ENCODE peak calls at places on chromosome 1, in eight cellular contexts. One of them, this sample, is unnamed.

GRCh38 chr1:205510951-205511330 is 6.5 kb downstream of the CDK18 start:
- DNase-seq in GM12865: no peak
- DNase-seq in EH: no peak
- DNase-seq in anterior cingulate cortex: no peak
- DNase-seq in uterus: no peak
- DNase-seq in C1 segment of cervical spinal cord: no peak
- DNase-seq in activated CD4-positive, alpha-beta T cell treated with anti-CD3 and anti-CD28 coated beads, Interleukin-2, amount 50 U/mL, for 24 hours: no peak
- DNase-seq in heart left ventricle: no peak
- DNase-seq in this sample: no peak

GRCh38 chr1:244381887-244382565 is 69.7 kb downstream of the ADSS2 start:
- DNase-seq in uterus: no peak
- DNase-seq in GM12865: no peak
- DNase-seq in EH: peak
- DNase-seq in anterior cingulate cortex: no peak
- DNase-seq in heart left ventricle: no peak
- DNase-seq in C1 segment of cervical spinal cord: no peak
- DNase-seq in activated CD4-positive, alpha-beta T cell treated with anti-CD3 and anti-CD28 coated beads, Interleukin-2, amount 50 U/mL, for 24 hours: no peak
- DNase-seq in this sample: no peak

GRCh38 chr1:16090076-16090826 is 16.8 kb upstream of the FAM131C start:
- DNase-seq in C1 segment of cervical spinal cord: no peak
- DNase-seq in anterior cingulate cortex: no peak
- DNase-seq in heart left ventricle: no peak
- DNase-seq in GM12865: no peak
- DNase-seq in EH: no peak
- DNase-seq in activated CD4-positive, alpha-beta T cell treated with anti-CD3 and anti-CD28 coated beads, Interleukin-2, amount 50 U/mL, for 24 hours: no peak
- DNase-seq in uterus: no peak
- DNase-seq in this sample: no peak

GRCh38 chr1:150192012-150192411 is 42.3 kb downstream of the PLEKHO1 start:
- DNase-seq in activated CD4-positive, alpha-beta T cell treated with anti-CD3 and anti-CD28 coated beads, Interleukin-2, amount 50 U/mL, for 24 hours: no peak
- DNase-seq in anterior cingulate cortex: no peak
- DNase-seq in uterus: no peak
- DNase-seq in GM12865: no peak
- DNase-seq in heart left ventricle: no peak
- DNase-seq in EH: peak
- DNase-seq in C1 segment of cervical spinal cord: no peak
- DNase-seq in this sample: no peak

GRCh38 chr1:179353546-179353945 is 12.2 kb upstream of the AXDND1 start:
- DNase-seq in anterior cingulate cortex: no peak
- DNase-seq in EH: peak
- DNase-seq in uterus: peak
- DNase-seq in C1 segment of cervical spinal cord: no peak
- DNase-seq in GM12865: no peak
- DNase-seq in activated CD4-positive, alpha-beta T cell treated with anti-CD3 and anti-CD28 coated beads, Interleukin-2, amount 50 U/mL, for 24 hours: no peak
- DNase-seq in heart left ventricle: peak
- DNase-seq in this sample: no peak

GRCh38 chr1:154943649-154944421 is 7.3 kb upstream of the PMVK start:
- DNase-seq in C1 segment of cervical spinal cord: no peak
- DNase-seq in activated CD4-positive, alpha-beta T cell treated with anti-CD3 and anti-CD28 coated beads, Interleukin-2, amount 50 U/mL, for 24 hours: no peak
- DNase-seq in EH: peak
- DNase-seq in anterior cingulate cortex: peak
- DNase-seq in GM12865: peak
- DNase-seq in uterus: no peak
- DNase-seq in heart left ventricle: no peak
- DNase-seq in this sample: no peak

GRCh38 chr1:89465201-89465600 is 59.4 kb upstream of the LRRC8B start:
- DNase-seq in GM12865: peak
- DNase-seq in heart left ventricle: no peak
- DNase-seq in activated CD4-positive, alpha-beta T cell treated with anti-CD3 and anti-CD28 coated beads, Interleukin-2, amount 50 U/mL, for 24 hours: no peak
- DNase-seq in anterior cingulate cortex: no peak
- DNase-seq in uterus: no peak
- DNase-seq in C1 segment of cervical spinal cord: no peak
- DNase-seq in EH: no peak
- DNase-seq in this sample: no peak

GRCh38 chr1:53365405-53366063 is 37.7 kb upstream of the LRP8 start:
- DNase-seq in C1 segment of cervical spinal cord: no peak
- DNase-seq in activated CD4-positive, alpha-beta T cell treated with anti-CD3 and anti-CD28 coated beads, Interleukin-2, amount 50 U/mL, for 24 hours: no peak
- DNase-seq in GM12865: no peak
- DNase-seq in uterus: peak
- DNase-seq in EH: no peak
- DNase-seq in anterior cingulate cortex: no peak
- DNase-seq in heart left ventricle: peak
- DNase-seq in this sample: peak

GRCh38 chr1:17795836-17796645 is 40.9 kb downstream of the ACTL8 start:
- DNase-seq in anterior cingulate cortex: no peak
- DNase-seq in GM12865: no peak
- DNase-seq in C1 segment of cervical spinal cord: no peak
- DNase-seq in activated CD4-positive, alpha-beta T cell treated with anti-CD3 and anti-CD28 coated beads, Interleukin-2, amount 50 U/mL, for 24 hours: no peak
- DNase-seq in uterus: no peak
- DNase-seq in heart left ventricle: no peak
- DNase-seq in EH: no peak
- DNase-seq in this sample: no peak

GRCh38 chr1:11885922-11886321 is 27.2 kb upstream of the NPPB start:
- DNase-seq in EH: no peak
- DNase-seq in heart left ventricle: peak
- DNase-seq in C1 segment of cervical spinal cord: no peak
- DNase-seq in activated CD4-positive, alpha-beta T cell treated with anti-CD3 and anti-CD28 coated beads, Interleukin-2, amount 50 U/mL, for 24 hours: no peak
- DNase-seq in GM12865: no peak
- DNase-seq in uterus: no peak
- DNase-seq in anterior cingulate cortex: no peak
- DNase-seq in this sample: no peak

GRCh38 chr1:150981805-150982712 is at the start of gene ANXA9:
- DNase-seq in GM12865: no peak
- DNase-seq in EH: peak
- DNase-seq in anterior cingulate cortex: no peak
- DNase-seq in heart left ventricle: no peak
- DNase-seq in C1 segment of cervical spinal cord: no peak
- DNase-seq in uterus: peak
- DNase-seq in activated CD4-positive, alpha-beta T cell treated with anti-CD3 and anti-CD28 coated beads, Interleukin-2, amount 50 U/mL, for 24 hours: no peak
- DNase-seq in this sample: no peak

GRCh38 chr1:230322421-230322756 is 103.7 kb downstream of the PGBD5 start:
- DNase-seq in anterior cingulate cortex: no peak
- DNase-seq in uterus: no peak
- DNase-seq in GM12865: no peak
- DNase-seq in heart left ventricle: no peak
- DNase-seq in activated CD4-positive, alpha-beta T cell treated with anti-CD3 and anti-CD28 coated beads, Interleukin-2, amount 50 U/mL, for 24 hours: no peak
- DNase-seq in EH: no peak
- DNase-seq in C1 segment of cervical spinal cord: no peak
- DNase-seq in this sample: no peak

GRCh38 chr1:115113781-115114180 is 24.5 kb upstream of the TSPAN2 start:
- DNase-seq in heart left ventricle: no peak
- DNase-seq in GM12865: no peak
- DNase-seq in activated CD4-positive, alpha-beta T cell treated with anti-CD3 and anti-CD28 coated beads, Interleukin-2, amount 50 U/mL, for 24 hours: no peak
- DNase-seq in uterus: no peak
- DNase-seq in anterior cingulate cortex: no peak
- DNase-seq in C1 segment of cervical spinal cord: no peak
- DNase-seq in EH: peak
- DNase-seq in this sample: no peak

GRCh38 chr1:233905416-233906051 is 1.1 kb downstream of the SLC35F3 start:
- DNase-seq in heart left ventricle: no peak
- DNase-seq in anterior cingulate cortex: peak
- DNase-seq in GM12865: no peak
- DNase-seq in activated CD4-positive, alpha-beta T cell treated with anti-CD3 and anti-CD28 coated beads, Interleukin-2, amount 50 U/mL, for 24 hours: no peak
- DNase-seq in EH: no peak
- DNase-seq in uterus: peak
- DNase-seq in C1 segment of cervical spinal cord: no peak
- DNase-seq in this sample: no peak

GRCh38 chr1:167501513-167502191 is 16.7 kb downstream of the CD247 start:
- DNase-seq in activated CD4-positive, alpha-beta T cell treated with anti-CD3 and anti-CD28 coated beads, Interleukin-2, amount 50 U/mL, for 24 hours: peak
- DNase-seq in GM12865: no peak
- DNase-seq in heart left ventricle: no peak
- DNase-seq in anterior cingulate cortex: no peak
- DNase-seq in EH: no peak
- DNase-seq in uterus: no peak
- DNase-seq in C1 segment of cervical spinal cord: no peak
- DNase-seq in this sample: no peak

GRCh38 chr1:64826991-64827390 is 82.1 kb downstream of the RAVER2 start:
- DNase-seq in uterus: no peak
- DNase-seq in GM12865: peak
- DNase-seq in EH: no peak
- DNase-seq in C1 segment of cervical spinal cord: no peak
- DNase-seq in activated CD4-positive, alpha-beta T cell treated with anti-CD3 and anti-CD28 coated beads, Interleukin-2, amount 50 U/mL, for 24 hours: no peak
- DNase-seq in anterior cingulate cortex: no peak
- DNase-seq in heart left ventricle: no peak
- DNase-seq in this sample: no peak

This sample was measured in osteocyte.